ENCODE peak calls at places on chromosomes 6 and 20, in seven cellular contexts. Y, A, J, Q, G, O and L are unnamed samples.

GRCh38 chr6:12818324-12818723 is 101.8 kb downstream of the PHACTR1 start:
- DNase-seq in Y (no peak), A (no peak), J (no peak), Q (no peak), G (no peak), O (no peak), L (no peak)

GRCh38 chr20:49641683-49642649 is 71.7 kb downstream of the B4GALT5 start:
- DNase-seq in Y (no peak), A (no peak), J (peak; percentile 39), Q (no peak), G (no peak), O (no peak), L (no peak)

GRCh38 chr20:2093200-2093781 is 8.3 kb upstream of the STK35 start:
- DNase-seq in Y (peak; percentile 58), A (peak; percentile 80), J (peak; percentile 64), Q (peak; percentile 46), G (peak; percentile 39), O (peak; percentile 60), L (peak; percentile 36)

GRCh38 chr20:62786100-62786499 is 10.2 kb upstream of the MRGBP start:
- DNase-seq in Y (no peak), A (no peak), J (peak; percentile 61), Q (no peak), G (no peak), O (no peak), L (no peak)

GRCh38 chr6:31058128-31058894 is 48.0 kb downstream of the MUC22 start:
- DNase-seq in Y (peak; percentile 12), A (peak; percentile 36), J (peak; percentile 83), Q (peak; percentile 70), G (peak; percentile 62), O (peak; percentile 97), L (peak; percentile 42)

GRCh38 chr6:38943964-38944363 is 104.6 kb upstream of the GLP1R start:
- DNase-seq in Y (peak; percentile 4), A (peak; percentile 49), J (peak; percentile 39), Q (no peak), G (no peak), O (peak; percentile 27), L (no peak)

GRCh38 chr6:70281923-70282902 is 20.7 kb downstream of the COL9A1 start:
- DNase-seq in Y (no peak), A (peak; percentile 81), J (peak; percentile 65), Q (no peak), G (peak; percentile 31), O (no peak), L (peak; percentile 42)

GRCh38 chr6:102701019-102701418 is 1307.5 kb downstream of the GRIK2 start:
- DNase-seq in Y (no peak), A (no peak), J (no peak), Q (no peak), G (no peak), O (no peak), L (no peak)

GRCh38 chr6:110542311-110543024 is 66.1 kb upstream of the SLC22A16 start:
- DNase-seq in Y (no peak), A (no peak), J (no peak), Q (no peak), G (no peak), O (no peak), L (peak; percentile 56)

GRCh38 chr6:88124925-88125557 is 41.1 kb downstream of the CNR1 start:
- DNase-seq in Y (no peak), A (no peak), J (no peak), Q (no peak), G (peak; percentile 52), O (no peak), L (no peak)

GRCh38 chr20:3126527-3126859 is 33.2 kb downstream of the FASTKD5 start:
- DNase-seq in Y (no peak), A (no peak), J (no peak), Q (no peak), G (no peak), O (no peak), L (no peak)

GRCh38 chr6:81624443-81624842 is 128.0 kb downstream of the TENT5A start:
- DNase-seq in Y (no peak), A (no peak), J (no peak), Q (no peak), G (no peak), O (no peak), L (no peak)

GRCh38 chr20:50834599-50835005 is 39.7 kb downstream of the BCAS4 start:
- DNase-seq in Y (no peak), A (no peak), J (no peak), Q (no peak), G (no peak), O (peak; percentile 23), L (no peak)

GRCh38 chr20:46308258-46309157 is at the start of gene CDH22:
- DNase-seq in Y (peak; percentile 20), A (peak; percentile 84), J (peak; percentile 84), Q (peak; percentile 22), G (peak; percentile 74), O (peak; percentile 25), L (peak; percentile 91)

GRCh38 chr6:33974030-33974429 is 170.2 kb upstream of the MLN start:
- DNase-seq in Y (no peak), A (no peak), J (no peak), Q (no peak), G (no peak), O (peak; percentile 5), L (no peak)

GRCh38 chr6:134436281-134436815 is 118.4 kb upstream of the SGK1 start:
- DNase-seq in Y (peak; percentile 37), A (no peak), J (no peak), Q (peak; percentile 75), G (peak; percentile 71), O (peak; percentile 90), L (no peak)

GRCh38 chr6:107587402-107587801 is 97.5 kb downstream of the SOBP start:
- DNase-seq in Y (no peak), A (no peak), J (no peak), Q (no peak), G (no peak), O (no peak), L (no peak)

GRCh38 chr6:135739288-135739687 is 112.2 kb upstream of the PDE7B start:
- DNase-seq in Y (no peak), A (no peak), J (no peak), Q (no peak), G (no peak), O (peak; percentile 59), L (no peak)

GRCh38 chr20:63060057-63060991 is 53.6 kb upstream of the BHLHE23 start:
- DNase-seq in Y (no peak), A (no peak), J (no peak), Q (no peak), G (no peak), O (peak; percentile 70), L (peak; percentile 86)

GRCh38 chr6:139112561-139112960 is 22.3 kb upstream of the HECA start:
- DNase-seq in Y (no peak), A (no peak), J (no peak), Q (no peak), G (no peak), O (peak; percentile 32), L (no peak)

GRCh38 chr6:63349401-63349800 is 29.6 kb upstream of the LGSN start:
- DNase-seq in Y (no peak), A (no peak), J (no peak), Q (no peak), G (no peak), O (no peak), L (no peak)

GRCh38 chr6:166312832-166313231 is 4.6 kb upstream of the PRR18 start:
- DNase-seq in Y (no peak), A (no peak), J (no peak), Q (no peak), G (no peak), O (no peak), L (no peak)

GRCh38 chr20:51697119-51697826 is 70.9 kb downstream of the ATP9A start:
- DNase-seq in Y (no peak), A (no peak), J (no peak), Q (no peak), G (no peak), O (peak; percentile 78), L (no peak)

DNA sequence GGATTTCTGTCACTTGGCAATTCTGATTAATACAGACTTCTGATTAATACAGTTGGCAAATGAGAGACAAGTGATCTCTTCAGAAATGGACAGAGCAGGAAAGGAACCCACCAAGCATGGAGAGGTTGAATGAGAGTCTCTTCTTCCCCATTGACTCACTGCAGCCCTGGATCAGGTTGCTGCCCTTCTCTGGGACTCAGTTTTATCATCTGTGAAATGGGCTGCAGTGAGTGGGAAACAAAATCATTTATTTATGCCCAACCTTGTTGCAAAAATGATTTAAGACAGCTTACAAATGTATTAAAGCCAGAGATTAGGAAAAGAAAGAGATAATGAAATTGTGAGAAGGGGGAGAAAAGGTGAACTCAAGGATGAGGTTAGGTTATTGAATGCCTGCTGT is 20.8 kb upstream of the RSPO4 start:
- DNase-seq in Y (no peak), A (no peak), J (no peak), Q (no peak), G (no peak), O (no peak), L (no peak)
- TF ChIP-seq EZH2phosphoT487 in Y (no peak), A (no peak), J (no peak), Q (no peak), G (no peak), O (no peak), L (no peak)

DNA sequence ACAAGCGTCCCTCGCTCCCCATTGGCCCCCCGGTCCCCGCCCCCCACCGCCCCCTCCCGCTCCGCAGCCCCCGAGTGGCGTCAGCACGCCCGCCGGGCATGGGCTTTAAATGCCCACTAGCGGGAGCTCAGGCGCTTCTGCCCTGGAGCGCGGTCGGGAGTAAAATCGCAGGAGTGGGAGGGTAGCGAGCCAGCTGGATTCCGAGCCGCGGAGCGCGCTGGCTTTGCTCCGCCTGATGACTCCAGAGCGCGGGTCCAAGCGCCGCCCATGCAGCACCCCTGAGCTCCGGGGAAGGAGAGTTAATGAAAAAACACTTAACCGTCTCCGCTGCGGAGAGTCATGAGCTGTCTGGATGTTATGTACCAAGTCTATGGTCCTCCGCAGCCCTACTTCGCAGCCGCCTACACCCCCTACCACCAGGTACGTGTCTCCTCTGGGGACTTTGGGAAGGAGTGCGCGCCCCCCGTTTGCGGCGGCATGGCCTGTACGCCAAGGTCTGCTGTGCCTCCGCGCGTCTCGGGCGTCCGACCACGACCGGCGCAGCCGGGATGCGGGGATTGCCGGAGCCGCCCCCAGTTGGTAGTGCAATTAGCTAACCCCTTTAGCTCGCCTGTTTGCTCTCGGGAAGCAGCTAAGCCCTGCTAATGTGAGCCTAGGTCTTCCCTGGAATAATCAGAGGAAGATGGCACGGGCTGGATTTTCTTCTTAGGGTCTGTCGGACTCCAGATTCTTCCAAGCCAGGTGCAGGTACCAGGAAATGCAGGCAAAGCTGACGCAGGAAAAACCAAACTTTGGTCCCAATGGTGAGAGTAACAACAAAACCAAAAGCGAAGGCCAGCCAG is at the start of gene VGLL2:
- DNase-seq in Y (no peak), A (peak; percentile 74), J (peak; percentile 87), Q (no peak), G (peak; percentile 74), O (no peak), L (peak; percentile 55)
- TF ChIP-seq EZH2phosphoT487 in Y (no peak), A (peak; percentile 77), J (no peak), Q (no peak), G (no peak), O (no peak), L (no peak)

DNA sequence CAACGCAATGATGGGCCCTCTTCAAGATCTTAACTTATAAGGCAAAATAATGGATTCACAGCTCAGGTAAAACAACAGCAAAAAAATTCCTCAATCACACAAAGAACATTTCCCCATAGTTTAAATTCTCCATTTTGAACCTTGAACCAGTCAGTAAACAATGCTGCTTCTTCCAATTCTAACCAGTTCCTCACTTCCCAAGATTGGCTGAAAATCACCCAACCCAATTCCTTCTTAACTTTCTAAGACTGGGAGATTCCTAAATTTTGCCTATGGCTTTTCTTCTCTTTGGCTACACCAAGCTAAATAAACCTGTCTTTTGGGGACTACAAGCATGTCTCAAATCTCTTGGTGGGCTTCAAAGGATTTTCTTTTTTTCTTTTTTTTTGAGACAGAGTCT is 3.1 kb upstream of the ZNF451 start:
- DNase-seq in Y (no peak), A (no peak), J (no peak), Q (no peak), G (no peak), O (no peak), L (no peak)
- TF ChIP-seq EZH2phosphoT487 in Y (no peak), A (no peak), J (no peak), Q (no peak), G (no peak), O (no peak), L (no peak)

GRCh38 chr6:73521351-73522254 is 771 bp upstream of the EEF1A1 start:
- DNase-seq in Y (peak; percentile 58), A (peak; percentile 86), J (no peak), Q (no peak), G (peak; percentile 84), O (peak; percentile 53), L (peak; percentile 83)
- TF ChIP-seq EZH2phosphoT487 in Y (no peak), A (no peak), J (no peak), Q (no peak), G (no peak), O (no peak), L (no peak)